ENCODE peak calls at places on chromosomes 4 and X, in four cellular contexts. I is K562, N is A549, G is GM12878. Q is an unnamed sample.

GRCh38 chrX:129158505-129158904 is 364.8 kb downstream of the SMARCA1 start:
- DNase-seq in N (peak), I (no peak), G (no peak), Q (no peak)

GRCh38 chr4:8719421-8719820 is 126.9 kb downstream of the CPZ start:
- DNase-seq in I (no peak), G (no peak), N (no peak), Q (no peak)

GRCh38 chr4:10762541-10762940 is 78.0 kb upstream of the CLNK start:
- DNase-seq in G (no peak), I (no peak), N (no peak), Q (peak)

GRCh38 chrX:9650091-9650490 is 115.6 kb downstream of the GPR143 start:
- DNase-seq in N (no peak), G (no peak), I (no peak), Q (no peak)

GRCh38 chrX:70096052-70096451 is 33.8 kb downstream of the OTUD6A start:
- DNase-seq in I (peak), G (no peak), N (peak), Q (peak)

GRCh38 chrX:9310596-9310995 is 154.3 kb upstream of the TBL1X start:
- DNase-seq in G (no peak), N (peak), I (no peak), Q (peak)

GRCh38 chrX:119539872-119540271 is 25.3 kb downstream of the STEEP1 start:
- DNase-seq in N (no peak), G (no peak), I (no peak), Q (no peak)

GRCh38 chrX:12898073-12898472 is 8.3 kb upstream of the TLR8 start:
- DNase-seq in I (no peak), G (no peak), N (no peak), Q (no peak)

GRCh38 chr4:118284169-118284568 is 68.6 kb downstream of the PRSS12 start:
- DNase-seq in N (no peak), G (no peak), I (peak), Q (peak)

GRCh38 chr4:21554036-21554435 is 394.5 kb downstream of the KCNIP4 start:
- DNase-seq in G (no peak), I (no peak), N (no peak), Q (no peak)

GRCh38 chrX:101691823-101692222 is 32.2 kb upstream of the ARMCX2 start:
- DNase-seq in N (no peak), I (no peak), G (no peak), Q (no peak)

GRCh38 chr4:153530284-153530995 is 64.3 kb downstream of the TMEM131L start:
- DNase-seq in N (no peak), G (no peak), I (no peak), Q (no peak)

GRCh38 chr4:114163051-114163450 is 183.6 kb upstream of the ARSJ start:
- DNase-seq in N (no peak), G (no peak), I (no peak), Q (peak)

GRCh38 chr4:113969935-113970334 is 9.5 kb downstream of the ARSJ start:
- DNase-seq in I (no peak), N (no peak), G (no peak), Q (no peak)

GRCh38 chrX:47091149-47091775 is 13.0 kb downstream of the RGN start:
- DNase-seq in G (peak), N (no peak), I (no peak), Q (peak)

GRCh38 chr4:152106113-152106763 is 345.4 kb upstream of the GATB start:
- DNase-seq in N (peak), G (no peak), I (no peak), Q (peak)

GRCh38 chr4:74111990-74112389 is 13.0 kb upstream of the CXCL2 start:
- DNase-seq in N (no peak), G (no peak), I (no peak), Q (peak)

GRCh38 chr4:184250795-184251679 is 33.4 kb upstream of the ENPP6 start:
- DNase-seq in I (peak), N (peak), G (no peak), Q (peak)

GRCh38 chr4:184012937-184013336 is 107.8 kb downstream of the STOX2 start:
- DNase-seq in G (no peak), N (no peak), I (no peak), Q (no peak)

GRCh38 chr4:138455097-138455496 is 212.9 kb upstream of the SLC7A11 start:
- DNase-seq in G (no peak), I (no peak), N (no peak), Q (no peak)

GRCh38 chrX:57417827-57418226 is 131.3 kb downstream of the FAAH2 start:
- DNase-seq in G (peak), I (no peak), N (no peak), Q (no peak)

DNA sequence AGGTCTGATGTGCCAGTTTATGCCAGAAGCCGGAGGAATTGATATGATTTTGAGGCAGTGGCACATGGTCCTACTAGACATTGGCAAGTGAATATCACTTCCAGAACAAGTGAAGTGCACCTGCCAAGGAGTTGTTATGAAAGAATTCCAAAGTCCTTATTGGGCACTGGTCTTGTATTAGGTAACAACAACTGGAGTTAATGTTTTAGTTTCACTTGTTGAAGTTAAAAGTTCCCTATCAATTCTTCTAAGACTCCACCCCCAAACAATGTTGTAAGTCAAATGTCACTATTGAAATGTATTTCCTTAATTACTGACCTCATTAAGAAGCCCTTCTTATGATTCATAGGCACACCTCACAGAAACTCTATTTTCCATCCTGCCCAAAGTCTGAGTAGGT is 3.1 kb downstream of the TET2 start:
- DNase-seq in N (no peak), I (no peak), G (no peak), Q (no peak)
- H3K4me2 ChIP-seq in N (peak), I (no peak), G (peak), Q (no peak)

DNA sequence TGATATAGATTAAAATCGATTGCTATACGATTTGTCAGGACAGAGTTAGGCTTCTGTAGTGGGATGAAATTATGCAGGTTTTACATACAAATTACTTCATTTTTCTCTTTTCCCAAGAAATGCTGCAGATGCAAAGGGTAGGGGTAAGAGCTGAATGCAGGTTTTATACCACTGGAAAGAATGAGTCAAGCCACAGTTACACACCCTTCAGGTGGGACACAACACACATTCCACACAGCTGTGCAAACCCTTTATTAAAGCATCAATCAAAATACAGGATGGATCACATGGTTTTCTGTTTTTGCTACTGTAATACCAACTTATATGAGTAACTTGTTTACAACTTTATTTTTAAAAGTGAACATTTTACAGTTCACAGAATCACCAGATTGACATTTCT is 39.8 kb downstream of the MFAP3L start:
- DNase-seq in N (no peak), G (no peak), I (no peak), Q (no peak)
- TF ChIP-seq ELK1 in N (no peak), G (no peak), I (no peak), Q (no peak)

GRCh38 chr4:54050214-54050904 is 14.0 kb downstream of the CHIC2 start:
- DNase-seq in N (no peak), I (no peak), G (no peak), Q (peak)
- H3K4me2 ChIP-seq in N (no peak), I (no peak), G (no peak), Q (peak)

DNA sequence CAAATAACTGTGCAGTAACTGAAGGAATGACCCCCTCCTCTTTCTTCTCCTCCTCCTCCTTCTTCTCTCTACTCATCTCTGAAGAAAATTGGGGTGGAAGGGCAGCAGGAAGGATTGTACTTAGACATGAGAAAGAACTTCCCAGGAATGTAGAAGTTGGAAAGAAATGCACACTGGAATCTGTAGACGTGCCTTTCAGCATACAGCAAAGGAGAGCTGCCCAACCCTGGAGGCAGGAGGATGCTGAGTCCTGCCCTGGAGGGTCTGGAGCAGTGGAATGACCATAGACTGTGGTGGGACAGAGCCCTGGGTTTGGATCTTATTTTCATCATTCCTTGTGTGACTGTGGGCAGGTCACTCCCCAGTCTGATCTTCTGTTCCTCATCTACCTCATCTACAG is 80.1 kb downstream of the PJA1 start:
- DNase-seq in I (no peak), N (no peak), G (no peak), Q (no peak)
- TF ChIP-seq ELK1 in I (no peak), N (no peak), G (no peak), Q (no peak)

GRCh38 chr4:40119344-40119743 is 62.7 kb downstream of the N4BP2 start:
- DNase-seq in I (no peak), N (no peak), G (no peak), Q (no peak)
- H3K4me2 ChIP-seq in I (no peak), N (no peak), G (no peak), Q (no peak)

GRCh38 chrX:120559799-120560198 is 963 bp downstream of the CUL4B start:
- DNase-seq in G (no peak), I (no peak), N (no peak), Q (no peak)
- TF ChIP-seq ELK1 in G (no peak), I (no peak), N (no peak), Q (no peak)